ENCODE peak calls at places on chromosome 5, in five cellular contexts. One of them, this sample, is unnamed. For H3K9me3, the result is how much of the 10 kb centered on the place peaks cover.

GRCh38 chr5:87190041-87190440 is 77.6 kb upstream of the RASA1 start:
- DNase-seq in H9: no peak
- DNase-seq in neuronal stem cell: no peak
- DNase-seq in H1: no peak
- DNase-seq in mesenchymal stem cell: no peak
- DNase-seq in this sample: no peak

GRCh38 chr5:64518784-64519183 is 13.0 kb downstream of the RGS7BP start:
- DNase-seq in H9: no peak
- DNase-seq in neuronal stem cell: no peak
- DNase-seq in H1: no peak
- DNase-seq in mesenchymal stem cell: no peak
- DNase-seq in this sample: no peak

GRCh38 chr5:54990751-54991349 is 5.5 kb upstream of the ESM1 start:
- DNase-seq in H9: no peak
- DNase-seq in neuronal stem cell: no peak
- DNase-seq in H1: no peak
- DNase-seq in mesenchymal stem cell: peak
- DNase-seq in this sample: peak

GRCh38 chr5:140145818-140146522 is 20.2 kb downstream of the IGIP start:
- DNase-seq in H9: peak
- DNase-seq in neuronal stem cell: peak
- DNase-seq in H1: no peak
- DNase-seq in mesenchymal stem cell: peak
- DNase-seq in this sample: peak

GRCh38 chr5:78649816-78650561 is 1.4 kb upstream of the LHFPL2 start:
- DNase-seq in H9: peak
- DNase-seq in neuronal stem cell: no peak
- DNase-seq in H1: no peak
- DNase-seq in mesenchymal stem cell: peak
- DNase-seq in this sample: peak

GRCh38 chr5:176818391-176819098 is 8.2 kb downstream of the UNC5A start:
- DNase-seq in H9: peak
- DNase-seq in neuronal stem cell: no peak
- DNase-seq in H1: no peak
- DNase-seq in mesenchymal stem cell: no peak
- DNase-seq in this sample: no peak

GRCh38 chr5:638501-639252 is 26.5 kb downstream of the CEP72 start:
- DNase-seq in H9: no peak
- DNase-seq in neuronal stem cell: no peak
- DNase-seq in H1: no peak
- DNase-seq in mesenchymal stem cell: no peak
- DNase-seq in this sample: no peak

GRCh38 chr5:133842846-133843725 is 125.3 kb downstream of the C5orf15 start:
- DNase-seq in H9: no peak
- DNase-seq in neuronal stem cell: no peak
- DNase-seq in H1: no peak
- DNase-seq in mesenchymal stem cell: no peak
- DNase-seq in this sample: no peak

GRCh38 chr5:170522211-170523128 is 18.6 kb downstream of the KCNIP1 start:
- DNase-seq in H9: no peak
- DNase-seq in neuronal stem cell: no peak
- DNase-seq in H1: no peak
- DNase-seq in mesenchymal stem cell: peak
- DNase-seq in this sample: no peak

GRCh38 chr5:38755171-38755570 is 90.6 kb upstream of the OSMR start:
- DNase-seq in H9: no peak
- DNase-seq in neuronal stem cell: no peak
- DNase-seq in H1: no peak
- DNase-seq in mesenchymal stem cell: peak
- DNase-seq in this sample: peak

GRCh38 chr5:170907758-170908157 is 45.9 kb downstream of the RANBP17 start:
- DNase-seq in H9: no peak
- DNase-seq in neuronal stem cell: no peak
- DNase-seq in H1: no peak
- DNase-seq in mesenchymal stem cell: peak
- DNase-seq in this sample: peak

GRCh38 chr5:145551714-145552113 is 283.4 kb downstream of the PRELID2 start:
- DNase-seq in H9: no peak
- DNase-seq in neuronal stem cell: no peak
- DNase-seq in H1: no peak
- DNase-seq in mesenchymal stem cell: no peak
- DNase-seq in this sample: no peak

GRCh38 chr5:175741556-175741955 is 83.7 kb downstream of the HRH2 start:
- DNase-seq in H9: no peak
- DNase-seq in neuronal stem cell: no peak
- DNase-seq in H1: no peak
- DNase-seq in mesenchymal stem cell: no peak
- DNase-seq in this sample: no peak

GRCh38 chr5:28226407-28226806 is 1188.0 kb upstream of the CDH9 start:
- DNase-seq in H9: no peak
- DNase-seq in neuronal stem cell: no peak
- DNase-seq in H1: no peak
- DNase-seq in mesenchymal stem cell: peak
- DNase-seq in this sample: no peak

GRCh38 chr5:67989457-67989856 is 226.1 kb upstream of the PIK3R1 start:
- DNase-seq in H9: no peak
- DNase-seq in neuronal stem cell: no peak
- DNase-seq in H1: no peak
- DNase-seq in mesenchymal stem cell: peak
- DNase-seq in this sample: peak

GRCh38 chr5:134543820-134544692 is 18.6 kb downstream of the JADE2 start:
- DNase-seq in H9: no peak
- DNase-seq in neuronal stem cell: no peak
- DNase-seq in H1: no peak
- DNase-seq in mesenchymal stem cell: no peak
- DNase-seq in this sample: no peak

GRCh38 chr5:6626494-6626893 is 6.3 kb downstream of the NSUN2 start:
- DNase-seq in H9: no peak
- DNase-seq in neuronal stem cell: no peak
- DNase-seq in H1: no peak
- DNase-seq in mesenchymal stem cell: no peak
- DNase-seq in this sample: no peak

GRCh38 chr5:173917788-173918786 is 29.9 kb downstream of the CPEB4 start:
- DNase-seq in H9: peak
- DNase-seq in neuronal stem cell: peak
- DNase-seq in H1: no peak
- DNase-seq in mesenchymal stem cell: peak
- DNase-seq in this sample: peak

GRCh38 chr5:7868427-7868772 is 431 bp downstream of the FASTKD3 start:
- DNase-seq in H9: no peak
- DNase-seq in neuronal stem cell: no peak
- DNase-seq in H1: no peak
- DNase-seq in mesenchymal stem cell: peak
- DNase-seq in this sample: no peak

GRCh38 chr5:33441241-33441844 is 578 bp downstream of the TARS1 start:
- DNase-seq in H9: no peak
- DNase-seq in neuronal stem cell: no peak
- DNase-seq in H1: no peak
- DNase-seq in mesenchymal stem cell: no peak
- DNase-seq in this sample: peak

GRCh38 chr5:135670588-135670987 is 91.8 kb upstream of the CXCL14 start:
- DNase-seq in H9: no peak
- DNase-seq in neuronal stem cell: no peak
- DNase-seq in H1: no peak
- DNase-seq in mesenchymal stem cell: no peak
- DNase-seq in this sample: no peak

GRCh38 chr5:181173027-181173419 is 25.6 kb downstream of the OR2V2 start:
- DNase-seq in H9: no peak
- DNase-seq in neuronal stem cell: no peak
- DNase-seq in H1: no peak
- DNase-seq in mesenchymal stem cell: no peak
- DNase-seq in this sample: no peak

GRCh38 chr5:123755587-123756324 is 243.8 kb downstream of the CSNK1G3 start:
- DNase-seq in H9: no peak
- DNase-seq in neuronal stem cell: no peak
- DNase-seq in H1: no peak
- DNase-seq in mesenchymal stem cell: peak
- DNase-seq in this sample: peak

GRCh38 chr5:154159343-154159742 is 31.2 kb upstream of the GALNT10 start:
- DNase-seq in H9: no peak
- DNase-seq in neuronal stem cell: no peak
- DNase-seq in H1: no peak
- DNase-seq in mesenchymal stem cell: no peak
- DNase-seq in this sample: peak

GRCh38 chr5:43396762-43397304 is 15.4 kb downstream of the CCL28 start:
- DNase-seq in H9: peak
- DNase-seq in neuronal stem cell: no peak
- DNase-seq in H1: no peak
- DNase-seq in mesenchymal stem cell: no peak
- DNase-seq in this sample: no peak

GRCh38 chr5:7763621-7764072 is 87.3 kb downstream of the CFAP90 start:
- DNase-seq in H9: no peak
- DNase-seq in neuronal stem cell: no peak
- DNase-seq in H1: no peak
- DNase-seq in mesenchymal stem cell: no peak
- DNase-seq in this sample: no peak

GRCh38 chr5:153974131-153974812 is 64.4 kb downstream of the FAM114A2 start:
- DNase-seq in H9: peak
- DNase-seq in neuronal stem cell: no peak
- DNase-seq in H1: no peak
- DNase-seq in mesenchymal stem cell: peak
- DNase-seq in this sample: peak

GRCh38 chr5:114305402-114306207 is 56.3 kb upstream of the KCNN2 start:
- DNase-seq in H9: peak
- DNase-seq in neuronal stem cell: peak
- DNase-seq in H1: no peak
- DNase-seq in mesenchymal stem cell: peak
- DNase-seq in this sample: peak

GRCh38 chr5:181188700-181189362 is 16.2 kb downstream of the TRIM7 start:
- DNase-seq in H9: peak
- DNase-seq in neuronal stem cell: peak
- DNase-seq in H1: no peak
- DNase-seq in mesenchymal stem cell: peak
- DNase-seq in this sample: peak

GRCh38 chr5:33238826-33239670 is 201.7 kb upstream of the TARS1 start:
- DNase-seq in H9: no peak
- DNase-seq in neuronal stem cell: no peak
- DNase-seq in H1: no peak
- DNase-seq in mesenchymal stem cell: no peak
- DNase-seq in this sample: no peak

GRCh38 chr5:159456722-159457462 is 126.6 kb upstream of the IL12B start:
- DNase-seq in H9: no peak
- DNase-seq in neuronal stem cell: no peak
- DNase-seq in H1: no peak
- DNase-seq in mesenchymal stem cell: peak
- DNase-seq in this sample: peak

GRCh38 chr5:108373426-108373825 is 8.5 kb downstream of the FBXL17 start:
- DNase-seq in H9: no peak
- DNase-seq in neuronal stem cell: no peak
- DNase-seq in H1: no peak
- DNase-seq in mesenchymal stem cell: no peak
- DNase-seq in this sample: no peak

GRCh38 chr5:14305045-14305444 is 161.9 kb downstream of the TRIO start:
- DNase-seq in H9: no peak
- DNase-seq in neuronal stem cell: no peak
- DNase-seq in H1: no peak
- DNase-seq in mesenchymal stem cell: peak
- DNase-seq in this sample: peak

GRCh38 chr5:36948041-36948440 is 71.5 kb downstream of the NIPBL start:
- DNase-seq in H9: no peak
- DNase-seq in neuronal stem cell: no peak
- DNase-seq in H1: no peak
- DNase-seq in mesenchymal stem cell: peak
- DNase-seq in this sample: peak

GRCh38 chr5:73892218-73892617 is 266.2 kb downstream of the ARHGEF28 start:
- DNase-seq in H9: no peak
- DNase-seq in neuronal stem cell: no peak
- DNase-seq in H1: no peak
- DNase-seq in mesenchymal stem cell: no peak
- DNase-seq in this sample: no peak
- H3K9me3 ChIP-seq in H9: under half
- H3K9me3 ChIP-seq in neuronal stem cell: under half
- H3K9me3 ChIP-seq in H1: under half
- H3K9me3 ChIP-seq in mesenchymal stem cell: under half
- H3K9me3 ChIP-seq in this sample: under half

DNA sequence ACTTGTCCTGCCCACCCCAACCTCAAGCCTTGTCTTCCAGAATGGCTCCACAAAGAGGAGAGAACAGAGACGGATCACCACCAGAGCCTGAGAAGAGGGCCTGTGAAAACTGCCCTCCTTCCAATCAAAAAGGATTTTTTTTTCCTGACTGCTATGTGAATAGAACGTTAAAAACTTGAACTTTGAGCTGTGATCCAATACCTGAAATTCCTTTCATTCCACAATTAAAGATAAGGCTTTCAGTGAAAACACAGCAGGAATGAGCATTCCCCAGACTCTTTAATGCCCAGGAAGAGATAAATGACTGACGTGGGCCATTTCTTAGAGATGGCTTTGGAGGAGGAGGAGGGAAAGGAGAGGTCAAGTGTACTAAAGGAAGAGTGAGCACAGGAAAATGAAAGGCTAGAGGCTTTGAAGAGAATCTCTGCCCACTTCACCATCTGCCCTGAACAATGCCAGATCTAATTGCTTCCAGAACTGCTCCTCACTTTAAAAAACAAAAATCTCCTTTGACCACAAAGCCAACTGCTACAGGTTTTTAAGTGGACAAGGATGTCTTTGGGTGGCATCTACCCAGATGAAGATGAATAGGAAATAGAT is 177.9 kb upstream of the MAP3K1 start:
- DNase-seq in H9: no peak
- DNase-seq in neuronal stem cell: no peak
- DNase-seq in H1: no peak
- DNase-seq in mesenchymal stem cell: no peak
- DNase-seq in this sample: peak
- H2BK15ac ChIP-seq in H9: no peak
- H2BK15ac ChIP-seq in neuronal stem cell: no peak
- H2BK15ac ChIP-seq in H1: no peak
- H2BK15ac ChIP-seq in mesenchymal stem cell: no peak
- H2BK15ac ChIP-seq in this sample: peak

DNA sequence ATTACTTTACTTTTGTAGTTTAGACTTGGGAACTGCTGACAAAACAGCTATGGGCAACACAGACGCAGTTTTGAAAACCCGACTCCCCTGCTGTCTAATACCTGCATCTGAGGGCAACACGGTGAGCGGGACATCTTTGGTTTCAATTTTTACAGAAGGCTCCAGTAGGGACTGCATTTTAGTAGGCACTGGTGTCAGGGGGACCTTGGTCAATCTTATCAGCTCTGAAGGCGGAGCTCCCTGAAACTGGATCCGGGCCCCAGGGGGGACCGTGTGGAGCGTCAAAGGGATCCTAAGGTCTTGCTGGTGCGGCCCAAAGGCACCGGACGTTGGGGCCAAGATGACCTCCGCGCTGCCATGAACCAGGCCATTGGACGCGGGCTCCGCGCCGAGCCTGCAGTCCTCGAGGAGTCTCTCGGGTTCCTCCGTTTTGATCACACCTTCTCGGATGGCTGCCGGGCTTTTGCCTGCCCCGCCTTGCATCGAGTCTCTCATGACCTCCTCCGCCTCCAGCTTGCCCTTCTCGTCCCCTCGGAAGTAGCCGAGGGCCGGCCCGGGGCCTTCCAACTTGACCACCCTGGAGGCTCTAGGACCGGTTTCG is 1.1 kb downstream of the SOX30 start:
- DNase-seq in H9: no peak
- DNase-seq in neuronal stem cell: no peak
- DNase-seq in H1: no peak
- DNase-seq in mesenchymal stem cell: no peak
- DNase-seq in this sample: no peak
- H3K9me3 ChIP-seq in H9: under half
- H3K9me3 ChIP-seq in neuronal stem cell: under half
- H3K9me3 ChIP-seq in H1: under half
- H3K9me3 ChIP-seq in mesenchymal stem cell: under half
- H3K9me3 ChIP-seq in this sample: under half

GRCh38 chr5:2753452-2754409 is 2.3 kb upstream of the IRX2 start:
- DNase-seq in H9: no peak
- DNase-seq in neuronal stem cell: no peak
- DNase-seq in H1: no peak
- DNase-seq in mesenchymal stem cell: no peak
- DNase-seq in this sample: no peak
- H2BK15ac ChIP-seq in H9: no peak
- H2BK15ac ChIP-seq in neuronal stem cell: no peak
- H2BK15ac ChIP-seq in H1: no peak
- H2BK15ac ChIP-seq in mesenchymal stem cell: no peak
- H2BK15ac ChIP-seq in this sample: no peak

This sample was measured in IMR-90.